ENCODE peak calls at places on chromosomes 6 and 20, in seven cellular contexts. One of them, this sample, is unnamed.

GRCh38 chr6:166304106-166304505 is 4.1 kb downstream of the PRR18 start:
- DNase-seq in renal cortical epithelial cell: no peak
- DNase-seq in keratinocyte: no peak
- DNase-seq in foreskin fibroblast: no peak
- DNase-seq in HEK293T: no peak
- DNase-seq in mesendoderm: no peak
- DNase-seq in choroid plexus epithelial cell: no peak
- DNase-seq in this sample: no peak

GRCh38 chr20:40160151-40160550 is 528.9 kb downstream of the MAFB start:
- DNase-seq in renal cortical epithelial cell: peak
- DNase-seq in keratinocyte: peak
- DNase-seq in foreskin fibroblast: peak
- DNase-seq in HEK293T: peak
- DNase-seq in mesendoderm: peak
- DNase-seq in choroid plexus epithelial cell: peak
- DNase-seq in this sample: no peak

GRCh38 chr6:144349690-144350132 is 64.6 kb downstream of the UTRN start:
- DNase-seq in renal cortical epithelial cell: peak
- DNase-seq in keratinocyte: no peak
- DNase-seq in foreskin fibroblast: peak
- DNase-seq in HEK293T: no peak
- DNase-seq in mesendoderm: no peak
- DNase-seq in choroid plexus epithelial cell: peak
- DNase-seq in this sample: peak

GRCh38 chr20:5642155-5642981 is 107.8 kb upstream of the SHLD1 start:
- DNase-seq in renal cortical epithelial cell: peak
- DNase-seq in keratinocyte: no peak
- DNase-seq in foreskin fibroblast: peak
- DNase-seq in HEK293T: no peak
- DNase-seq in mesendoderm: no peak
- DNase-seq in choroid plexus epithelial cell: peak
- DNase-seq in this sample: no peak

GRCh38 chr20:50911030-50911429 is 20.2 kb downstream of the ADNP start:
- DNase-seq in renal cortical epithelial cell: no peak
- DNase-seq in keratinocyte: no peak
- DNase-seq in foreskin fibroblast: peak
- DNase-seq in HEK293T: no peak
- DNase-seq in mesendoderm: no peak
- DNase-seq in choroid plexus epithelial cell: no peak
- DNase-seq in this sample: peak

GRCh38 chr20:35791823-35792222 is 20.0 kb downstream of the PHF20 start:
- DNase-seq in renal cortical epithelial cell: peak
- DNase-seq in keratinocyte: no peak
- DNase-seq in foreskin fibroblast: peak
- DNase-seq in HEK293T: no peak
- DNase-seq in mesendoderm: peak
- DNase-seq in choroid plexus epithelial cell: peak
- DNase-seq in this sample: peak

GRCh38 chr6:169807219-169807618 is 55.8 kb downstream of the ERMARD start:
- DNase-seq in renal cortical epithelial cell: no peak
- DNase-seq in keratinocyte: no peak
- DNase-seq in foreskin fibroblast: no peak
- DNase-seq in HEK293T: no peak
- DNase-seq in mesendoderm: no peak
- DNase-seq in choroid plexus epithelial cell: no peak
- DNase-seq in this sample: no peak

GRCh38 chr6:43916924-43917877 is 147.2 kb downstream of the VEGFA start:
- DNase-seq in renal cortical epithelial cell: peak
- DNase-seq in keratinocyte: no peak
- DNase-seq in foreskin fibroblast: peak
- DNase-seq in HEK293T: no peak
- DNase-seq in mesendoderm: no peak
- DNase-seq in choroid plexus epithelial cell: peak
- DNase-seq in this sample: peak

GRCh38 chr6:492178-492577 is 100.6 kb downstream of the IRF4 start:
- DNase-seq in renal cortical epithelial cell: no peak
- DNase-seq in keratinocyte: no peak
- DNase-seq in foreskin fibroblast: no peak
- DNase-seq in HEK293T: no peak
- DNase-seq in mesendoderm: no peak
- DNase-seq in choroid plexus epithelial cell: no peak
- DNase-seq in this sample: no peak

GRCh38 chr20:45833883-45834796 is 541 bp downstream of the SNX21 start:
- DNase-seq in renal cortical epithelial cell: peak
- DNase-seq in keratinocyte: no peak
- DNase-seq in foreskin fibroblast: peak
- DNase-seq in HEK293T: peak
- DNase-seq in mesendoderm: peak
- DNase-seq in choroid plexus epithelial cell: peak
- DNase-seq in this sample: peak